ENCODE peak calls at places on chromosomes 11 and 22, in nine cellular contexts. A is A549, N is endothelial cell of umbilical vein, E is WTC11, T is HCT116, G is K562, S is SK-N-SH, B is GM12878, M is H1. Y is an unnamed sample.

GRCh38 chr11:101407324-101407723 is 176.5 kb downstream of the TRPC6 start:
- DNase-seq in G (no peak), T (no peak), A (no peak), E (no peak), N (no peak), B (no peak), S (no peak), M (no peak), Y (no peak)

GRCh38 chr22:47384977-47385376 is 622.5 kb downstream of the TBC1D22A start:
- DNase-seq in G (no peak), T (no peak), A (no peak), N (no peak), E (no peak), B (no peak), S (no peak), M (no peak), Y (no peak)

GRCh38 chr11:3920148-3920852 is 64.8 kb downstream of the STIM1 start:
- DNase-seq in S (no peak), G (peak; percentile 27), T (peak; percentile 44), E (no peak), M (no peak), N (no peak), A (no peak), B (peak; percentile 57), Y (peak; percentile 86)

GRCh38 chr11:43810929-43811596 is 69.6 kb upstream of the ALKBH3 start:
- DNase-seq in E (no peak), M (no peak), B (no peak), S (no peak), A (no peak), T (no peak), G (peak; percentile 11), N (no peak), Y (no peak)

GRCh38 chr11:125442946-125443345 is 53.1 kb downstream of the FEZ1 start:
- DNase-seq in N (no peak), B (no peak), A (no peak), T (no peak), S (no peak), E (no peak), M (no peak), G (no peak), Y (no peak)

GRCh38 chr11:27124514-27125264 is 84.1 kb downstream of the BBOX1 start:
- DNase-seq in S (no peak), E (no peak), G (no peak), B (no peak), N (no peak), M (no peak), A (no peak), T (no peak), Y (peak; percentile 3)

GRCh38 chr11:7307836-7308235 is 56.1 kb downstream of the SYT9 start:
- DNase-seq in M (no peak), T (no peak), B (peak; percentile 21), S (no peak), A (no peak), G (no peak), E (no peak), N (no peak), Y (no peak)

GRCh38 chr22:48238018-48238915 is 1475.8 kb downstream of the TBC1D22A start:
- DNase-seq in T (no peak), S (no peak), E (no peak), G (no peak), B (no peak), N (no peak), A (no peak), M (no peak), Y (no peak)

GRCh38 chr22:32758866-32759385 is 42.6 kb upstream of the TIMP3 start:
- DNase-seq in A (no peak), E (no peak), G (no peak), T (no peak), B (no peak), N (no peak), M (no peak), S (no peak), Y (no peak)

DNA sequence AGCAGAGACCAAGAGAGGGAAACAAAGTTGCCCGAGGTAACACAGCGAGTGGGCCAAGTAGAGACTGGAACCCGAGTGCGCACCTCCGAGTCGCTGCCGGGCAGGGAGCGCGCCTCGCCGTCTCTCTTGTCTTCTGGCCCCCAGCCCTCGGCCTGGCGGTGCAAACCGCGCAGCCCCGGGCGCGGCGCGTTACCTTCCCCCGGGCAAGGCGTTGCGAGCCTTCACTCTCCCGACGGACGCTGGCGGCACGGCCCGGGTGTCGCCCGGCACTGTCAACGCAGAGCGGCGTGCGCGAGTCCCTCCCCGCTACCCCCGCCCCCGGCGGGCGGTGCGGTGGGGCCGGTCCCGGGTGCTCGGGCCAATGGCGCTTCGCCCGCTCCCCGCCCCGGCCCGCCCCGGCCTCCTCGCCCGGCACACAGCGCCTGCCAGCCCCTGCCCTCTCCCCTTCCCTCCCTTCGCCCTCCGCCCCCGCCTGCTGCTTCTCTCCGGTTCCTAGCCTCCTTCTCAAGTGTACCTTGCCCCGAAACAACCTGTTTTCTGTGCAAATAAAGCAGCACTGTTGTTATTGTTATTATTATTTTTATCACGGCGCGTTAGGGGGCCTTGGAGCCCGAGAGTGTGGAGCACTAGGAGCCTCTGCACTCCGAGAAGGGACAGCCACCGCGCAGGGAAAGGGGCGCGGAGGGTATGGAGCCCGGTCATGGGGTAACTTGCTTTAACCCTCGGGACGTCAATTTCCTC is at the start of gene SYTL2:
- DNase-seq in A (peak; percentile 75), M (no peak), S (peak; percentile 92), B (no peak), E (peak; percentile 81), N (peak; percentile 57), T (no peak), G (peak; percentile 81), Y (peak; percentile 83)
- TF ChIP-seq MAX in A (peak; percentile 85), M (peak; percentile 88), S (peak; percentile 92), B (no peak), E (peak; percentile 88), N (no peak), T (peak; percentile 87), G (no peak), Y (peak; percentile 71)

GRCh38 chr11:34466802-34467488 is 28.2 kb downstream of the CAT start:
- DNase-seq in G (no peak), M (no peak), T (no peak), E (no peak), S (no peak), B (no peak), N (no peak), A (no peak), Y (no peak)

GRCh38 chr11:34464591-34465036 is 25.9 kb downstream of the CAT start:
- DNase-seq in A (no peak), G (peak; percentile 12), S (no peak), M (no peak), N (no peak), B (no peak), E (no peak), T (no peak), Y (peak; percentile 85)

GRCh38 chr11:34473603-34474169 is 35.0 kb downstream of the CAT start:
- DNase-seq in T (no peak), E (no peak), G (no peak), M (no peak), A (no peak), B (no peak), N (no peak), S (no peak), Y (peak; percentile 35)

DNA sequence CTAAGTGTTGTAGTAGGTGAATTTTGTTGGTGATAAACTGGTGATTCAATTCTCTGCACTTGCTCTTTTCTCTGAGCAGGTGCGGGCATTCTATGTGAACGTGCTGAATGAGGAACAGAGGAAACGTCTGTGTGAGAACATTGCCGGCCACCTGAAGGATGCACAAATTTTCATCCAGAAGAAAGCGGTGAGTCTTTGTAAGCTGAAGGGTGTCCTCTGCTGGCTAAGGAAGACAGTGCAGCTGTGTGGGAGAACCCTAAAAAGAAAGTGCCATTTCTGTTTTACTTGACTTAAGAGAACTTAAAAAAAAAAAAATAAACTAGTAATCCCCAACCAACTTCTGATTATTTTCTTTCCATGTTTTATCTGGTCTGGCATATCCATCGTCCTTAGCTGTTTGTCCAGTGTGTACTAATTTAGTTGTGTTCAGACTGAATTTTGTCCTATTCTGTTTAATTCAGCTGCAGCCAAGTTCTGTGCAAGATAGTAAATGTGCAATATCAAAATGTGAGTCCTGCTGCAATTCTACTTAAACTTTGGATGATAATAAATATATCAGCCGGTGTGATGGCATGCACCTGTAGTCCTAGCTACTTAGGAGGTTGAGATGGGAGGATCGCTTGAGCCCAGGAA is 29.6 kb downstream of the CAT start:
- DNase-seq in B (no peak), T (peak; percentile 28), M (peak; percentile 7), A (no peak), S (peak; percentile 18), G (peak; percentile 40), N (peak; percentile 21), E (peak; percentile 38), Y (peak; percentile 76)
- TF ChIP-seq MAX in B (no peak), T (no peak), M (no peak), A (no peak), S (no peak), G (no peak), N (no peak), E (no peak), Y (no peak)

GRCh38 chr11:122750047-122750446 is 88.3 kb upstream of the CRTAM start:
- DNase-seq in E (no peak), T (no peak), M (no peak), S (no peak), B (no peak), A (no peak), G (peak; percentile 16), N (no peak), Y (no peak)

GRCh38 chr11:122754553-122755322 is 83.6 kb upstream of the CRTAM start:
- DNase-seq in N (no peak), T (peak; percentile 10), S (no peak), G (peak; percentile 30), M (peak; percentile 17), E (peak; percentile 30), B (no peak), A (no peak), Y (peak; percentile 75)

GRCh38 chr11:122748968-122749687 is 89.2 kb upstream of the CRTAM start:
- DNase-seq in E (no peak), S (no peak), G (peak; percentile 13), T (no peak), A (no peak), N (peak; percentile 36), B (peak; percentile 56), M (no peak), Y (peak; percentile 97)

GRCh38 chr11:122754028-122754427 is 84.3 kb upstream of the CRTAM start:
- DNase-seq in N (peak; percentile 57), S (no peak), E (no peak), T (no peak), B (no peak), G (no peak), A (no peak), M (no peak), Y (no peak)

GRCh38 chr11:122751298-122752070 is 86.8 kb upstream of the CRTAM start:
- DNase-seq in T (no peak), E (no peak), M (no peak), G (no peak), S (peak; percentile 77), N (no peak), A (no peak), B (no peak), Y (peak; percentile 61)
- TF ChIP-seq MAX in T (no peak), E (no peak), M (no peak), G (no peak), S (no peak), N (no peak), A (no peak), B (no peak), Y (no peak)

DNA sequence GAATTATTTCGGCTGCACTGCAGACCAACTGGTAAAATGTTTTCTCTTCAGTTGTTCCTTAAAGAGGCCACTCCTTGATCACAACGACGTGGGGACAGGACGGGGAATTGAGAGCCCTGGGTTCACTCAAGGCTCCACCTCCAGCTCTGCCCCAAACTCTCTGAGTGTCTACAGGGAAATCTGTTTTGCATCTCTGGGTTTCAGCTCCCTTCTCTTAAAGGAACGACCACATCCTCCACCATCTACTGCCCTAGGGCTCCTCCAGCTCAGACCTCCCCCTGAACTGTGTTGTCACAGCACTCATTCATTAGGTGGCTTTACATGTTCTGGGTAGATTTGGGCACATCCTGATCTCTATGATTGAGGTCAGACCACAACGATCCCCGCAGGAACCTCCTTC is 5.1 kb upstream of the PPFIA1 start:
- DNase-seq in N (no peak), M (no peak), G (no peak), S (no peak), B (no peak), E (no peak), T (no peak), A (no peak), Y (peak; percentile 27)
- TF ChIP-seq MAX in N (no peak), M (no peak), G (no peak), S (no peak), B (no peak), E (no peak), T (no peak), A (no peak), Y (no peak)

Y was measured in NB4.